ENCODE peak calls at places on chromosomes 12 and 14, in nine cellular contexts. P, Z, K, O, G, F, R, T and I are unnamed samples.
A peak's percentile ranks its signal among the peaks of the same experiment; 100 is the strongest.

GRCh38 chr14:67395086-67395875 is 16.7 kb downstream of the PLEK2 start:
- DNase-seq in P (no peak), Z (no peak), K (no peak), O (no peak), G (no peak), F (no peak), R (no peak), T (no peak), I (no peak)

GRCh38 chr12:27274706-27275105 is 30.6 kb downstream of the STK38L start:
- DNase-seq in P (no peak), Z (no peak), K (no peak), O (no peak), G (no peak), F (no peak), R (no peak), T (no peak), I (no peak)

GRCh38 chr12:107931761-107932160 is 157.3 kb downstream of the ASCL4 start:
- DNase-seq in P (no peak), Z (no peak), K (no peak), O (no peak), G (no peak), F (no peak), R (no peak), T (no peak), I (no peak)

GRCh38 chr14:69519253-69519661 is 34.7 kb downstream of the PLEKHD1 start:
- DNase-seq in P (no peak), Z (no peak), K (no peak), O (no peak), G (no peak), F (no peak), R (no peak), T (peak; percentile 54), I (no peak)

GRCh38 chr12:50315803-50316202 is 32.5 kb upstream of the LIMA1 start:
- DNase-seq in P (no peak), Z (no peak), K (no peak), O (no peak), G (no peak), F (no peak), R (no peak), T (no peak), I (no peak)

GRCh38 chr12:67038486-67038885 is 230.7 kb upstream of the CAND1 start:
- DNase-seq in P (no peak), Z (no peak), K (no peak), O (no peak), G (no peak), F (no peak), R (no peak), T (no peak), I (no peak)

GRCh38 chr14:103070971-103071542 is 13.0 kb upstream of the LBHD2 start:
- DNase-seq in P (no peak), Z (no peak), K (peak; percentile 83), O (no peak), G (no peak), F (no peak), R (no peak), T (no peak), I (no peak)

GRCh38 chr14:59582845-59583509 is 6.4 kb upstream of the CCDC175 start:
- DNase-seq in P (no peak), Z (no peak), K (peak; percentile 40), O (no peak), G (no peak), F (no peak), R (no peak), T (no peak), I (peak; percentile 67)

GRCh38 chr12:51270067-51270846 is at the start of gene SMAGP:
- DNase-seq in P (peak; percentile 35), Z (peak; percentile 99), K (peak; percentile 90), O (peak; percentile 56), G (peak; percentile 76), F (no peak), R (peak; percentile 56), T (peak; percentile 44), I (no peak)

GRCh38 chr12:112283541-112283940 is 98.7 kb downstream of the HECTD4 start:
- DNase-seq in P (no peak), Z (no peak), K (no peak), O (no peak), G (no peak), F (no peak), R (peak; percentile 5), T (peak; percentile 30), I (no peak)

GRCh38 chr14:54117401-54117800 is 160.8 kb upstream of the BMP4 start:
- DNase-seq in P (no peak), Z (no peak), K (no peak), O (no peak), G (no peak), F (no peak), R (no peak), T (no peak), I (no peak)

GRCh38 chr12:74349925-74350324 is 187.7 kb upstream of the ATXN7L3B start:
- DNase-seq in P (peak; percentile 81), Z (no peak), K (no peak), O (no peak), G (no peak), F (no peak), R (no peak), T (no peak), I (no peak)

GRCh38 chr12:9214536-9214935 is 6.3 kb upstream of the PZP start:
- DNase-seq in P (no peak), Z (no peak), K (no peak), O (no peak), G (no peak), F (no peak), R (no peak), T (peak; percentile 61), I (no peak)

GRCh38 chr14:69694730-69695663 is 71.9 kb upstream of the SRSF5 start:
- DNase-seq in P (no peak), Z (no peak), K (no peak), O (no peak), G (no peak), F (no peak), R (no peak), T (peak; percentile 8), I (no peak)

GRCh38 chr12:45377815-45378214 is 161.9 kb downstream of the ANO6 start:
- DNase-seq in P (no peak), Z (no peak), K (no peak), O (no peak), G (no peak), F (no peak), R (no peak), T (peak; percentile 18), I (no peak)

GRCh38 chr12:48028541-48029400 is 24.5 kb upstream of the COL2A1 start:
- DNase-seq in P (no peak), Z (peak; percentile 43), K (no peak), O (no peak), G (no peak), F (no peak), R (no peak), T (no peak), I (no peak)

GRCh38 chr12:2689879-2690278 is 104.9 kb upstream of the FKBP4 start:
- DNase-seq in P (no peak), Z (no peak), K (no peak), O (no peak), G (no peak), F (no peak), R (no peak), T (no peak), I (no peak)

GRCh38 chr14:104681689-104682074 is 7.7 kb upstream of the INF2 start:
- DNase-seq in P (peak; percentile 71), Z (peak; percentile 42), K (peak; percentile 87), O (no peak), G (peak; percentile 50), F (no peak), R (no peak), T (peak; percentile 64), I (peak; percentile 91)

GRCh38 chr14:64682173-64682710 is 22.0 kb upstream of the PLEKHG3 start:
- DNase-seq in P (peak; percentile 43), Z (no peak), K (peak; percentile 59), O (no peak), G (no peak), F (no peak), R (no peak), T (peak; percentile 92), I (no peak)